ENCODE peak calls at places on chromosomes 5 and 9, in seven cellular contexts. W, C, E, Y, N, X and J are unnamed samples.

GRCh38 chr5:159051431-159052281 is 48.1 kb downstream of the EBF1 start:
- DNase-seq in Y (no peak), W (peak; percentile 62), C (peak; percentile 77), X (no peak), E (peak; percentile 39), N (peak; percentile 36), J (peak; percentile 36)

GRCh38 chr9:31908891-31909480 is 475.5 kb upstream of the ACO1 start:
- DNase-seq in E (no peak), W (no peak), X (no peak), N (no peak), Y (peak; percentile 31), C (no peak), J (no peak)

GRCh38 chr9:86408121-86408520 is 53.9 kb upstream of the TUT7 start:
- DNase-seq in W (no peak), X (no peak), Y (peak; percentile 67), C (no peak), E (no peak), N (peak; percentile 52), J (no peak)

GRCh38 chr5:93477791-93478190 is 103.2 kb downstream of the NR2F1-AS1 start:
- DNase-seq in Y (no peak), E (no peak), C (no peak), W (no peak), N (peak; percentile 15), X (no peak), J (no peak)

GRCh38 chr5:10364186-10364689 is 10.7 kb downstream of the MARCHF6 start:
- DNase-seq in E (no peak), X (no peak), W (no peak), Y (peak; percentile 41), C (no peak), N (no peak), J (no peak)

GRCh38 chr5:61675015-61675692 is 343.1 kb downstream of the ZSWIM6 start:
- DNase-seq in W (no peak), Y (peak; percentile 18), C (no peak), X (no peak), N (no peak), E (peak; percentile 45), J (no peak)

GRCh38 chr5:56588636-56589485 is 226.5 kb upstream of the MAP3K1 start:
- DNase-seq in E (no peak), W (peak; percentile 87), Y (no peak), X (no peak), C (peak; percentile 66), N (no peak), J (peak; percentile 68)

GRCh38 chr5:147479431-147479830 is 30.4 kb downstream of the DPYSL3 start:
- DNase-seq in W (no peak), E (no peak), C (no peak), X (no peak), N (no peak), Y (no peak), J (no peak)

GRCh38 chr9:113612828-113613227 is 149.3 kb downstream of the RGS3 start:
- DNase-seq in X (no peak), Y (no peak), C (no peak), E (no peak), N (no peak), W (no peak), J (no peak)

GRCh38 chr9:90546200-90546599 is 96.4 kb downstream of the DIRAS2 start:
- DNase-seq in N (peak; percentile 67), Y (peak; percentile 78), W (no peak), X (no peak), E (peak; percentile 21), C (no peak), J (no peak)

GRCh38 chr5:179486596-179487051 is 63.7 kb upstream of the RUFY1 start:
- DNase-seq in W (no peak), C (no peak), X (no peak), Y (no peak), E (peak; percentile 30), N (peak; percentile 60), J (no peak)

GRCh38 chr5:60507687-60508086 is 192.3 kb downstream of the DEPDC1B start:
- DNase-seq in C (no peak), N (peak; percentile 60), E (no peak), X (no peak), Y (no peak), W (no peak), J (no peak)

GRCh38 chr5:100186181-100186580 is 349.0 kb upstream of the FAM174A start:
- DNase-seq in C (no peak), X (no peak), E (no peak), W (no peak), N (no peak), Y (no peak), J (no peak)

GRCh38 chr5:122999947-123000563 is 36.5 kb downstream of the PPIC start:
- DNase-seq in N (peak; percentile 22), X (no peak), Y (no peak), E (peak; percentile 85), W (no peak), C (peak; percentile 6), J (peak; percentile 16)

GRCh38 chr9:129100383-129101169 is 10.0 kb downstream of the CRAT start:
- DNase-seq in X (no peak), E (no peak), Y (peak; percentile 26), C (no peak), W (no peak), N (no peak), J (no peak)

GRCh38 chr9:135604437-135605237 is 34.7 kb downstream of the GLT6D1 start:
- DNase-seq in Y (no peak), X (no peak), E (peak; percentile 3), C (no peak), W (no peak), N (no peak), J (peak; percentile 10)

GRCh38 chr9:4739587-4740372 is 1.2 kb downstream of the AK3 start:
- DNase-seq in N (peak; percentile 32), C (no peak), Y (peak; percentile 23), E (peak; percentile 55), W (no peak), X (no peak), J (peak; percentile 47)

GRCh38 chr5:125376059-125376641 is 629.7 kb upstream of the ZNF608 start:
- DNase-seq in N (peak; percentile 25), Y (no peak), E (no peak), X (no peak), W (no peak), C (no peak), J (no peak)

GRCh38 chr9:112408819-112409218 is 28.9 kb downstream of the HSDL2 start:
- DNase-seq in E (no peak), N (no peak), C (no peak), Y (no peak), W (no peak), X (no peak), J (no peak)

GRCh38 chr9:137970686-137971476 is 93.3 kb downstream of the CACNA1B start:
- DNase-seq in X (no peak), C (no peak), N (no peak), W (peak; percentile 23), Y (no peak), E (no peak), J (peak; percentile 14)

GRCh38 chr9:137972355-137972987 is 94.9 kb downstream of the CACNA1B start:
- DNase-seq in E (no peak), N (no peak), C (no peak), X (no peak), W (peak; percentile 17), Y (no peak), J (peak; percentile 45)

GRCh38 chr9:137970098-137970497 is 92.5 kb downstream of the CACNA1B start:
- DNase-seq in W (peak; percentile 1), C (no peak), N (no peak), E (no peak), Y (no peak), X (no peak), J (no peak)

GRCh38 chr9:137972988-137973470 is 95.4 kb downstream of the CACNA1B start:
- DNase-seq in Y (no peak), X (no peak), W (peak; percentile 9), N (no peak), E (no peak), C (no peak), J (peak; percentile 6)

DNA sequence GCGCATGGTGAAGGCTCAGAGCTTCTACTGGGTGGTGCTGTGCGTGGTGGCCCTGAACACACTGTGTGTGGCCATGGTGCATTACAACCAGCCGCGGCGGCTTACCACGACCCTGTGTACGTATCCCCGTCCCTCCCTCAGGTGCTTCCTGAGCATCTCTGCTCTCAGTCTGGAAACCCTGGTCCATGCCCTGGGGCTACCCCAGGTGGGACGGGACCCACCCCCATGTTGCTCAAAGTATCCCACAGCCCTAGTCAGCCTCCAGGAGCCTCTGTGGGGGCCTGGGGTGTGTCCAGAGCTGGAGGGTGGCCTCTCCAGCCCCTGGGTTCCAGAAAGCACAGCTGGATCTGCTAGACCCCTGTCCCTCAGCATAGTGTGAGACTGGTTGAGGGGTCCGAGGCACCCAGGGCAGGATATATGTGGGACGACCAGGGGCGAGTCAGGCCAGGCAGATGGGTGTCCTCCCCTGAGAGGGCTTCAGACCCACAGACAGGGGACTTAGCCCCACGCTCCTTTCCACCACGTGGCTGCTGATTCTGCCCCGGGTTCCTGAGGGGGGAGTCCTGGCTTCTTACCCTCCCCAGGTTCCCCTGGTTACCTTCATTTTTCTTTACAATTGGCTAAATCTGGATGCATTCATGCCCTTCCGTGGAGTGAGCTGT is 94.0 kb downstream of the CACNA1B start:
- DNase-seq in X (no peak), N (no peak), E (no peak), C (no peak), W (peak; percentile 28), Y (no peak), J (peak; percentile 40)
- H3K4me3 ChIP-seq in X (no peak overlapping the region), N (no peak overlapping the region), E (no peak overlapping the region), C (no peak overlapping the region), W (no peak overlapping the region), Y (no peak overlapping the region), J (no peak overlapping the region)

GRCh38 chr5:154197801-154198461 is 7.4 kb downstream of the GALNT10 start:
- DNase-seq in N (no peak), W (no peak), X (no peak), E (no peak), Y (peak; percentile 99), C (no peak), J (no peak)
- H3K4me1 ChIP-seq in N (peaks cover 17% of the 10 kb centered on the region), W (peaks cover 18% of the 10 kb centered on the region), X (peaks cover 28% of the 10 kb centered on the region), E (peaks cover 11% of the 10 kb centered on the region), Y (peaks cover 31% of the 10 kb centered on the region), C (peaks cover 13% of the 10 kb centered on the region), J (peaks cover 37% of the 10 kb centered on the region)

GRCh38 chr9:125789196-125789595 is 42.0 kb downstream of the PBX3 start:
- DNase-seq in X (no peak), E (no peak), Y (no peak), N (no peak), C (no peak), W (no peak), J (no peak)
- TF ChIP-seq CTCF in X (no peak), E (no peak), Y (no peak), N (no peak), C (no peak), W (no peak), J (no peak)

DNA sequence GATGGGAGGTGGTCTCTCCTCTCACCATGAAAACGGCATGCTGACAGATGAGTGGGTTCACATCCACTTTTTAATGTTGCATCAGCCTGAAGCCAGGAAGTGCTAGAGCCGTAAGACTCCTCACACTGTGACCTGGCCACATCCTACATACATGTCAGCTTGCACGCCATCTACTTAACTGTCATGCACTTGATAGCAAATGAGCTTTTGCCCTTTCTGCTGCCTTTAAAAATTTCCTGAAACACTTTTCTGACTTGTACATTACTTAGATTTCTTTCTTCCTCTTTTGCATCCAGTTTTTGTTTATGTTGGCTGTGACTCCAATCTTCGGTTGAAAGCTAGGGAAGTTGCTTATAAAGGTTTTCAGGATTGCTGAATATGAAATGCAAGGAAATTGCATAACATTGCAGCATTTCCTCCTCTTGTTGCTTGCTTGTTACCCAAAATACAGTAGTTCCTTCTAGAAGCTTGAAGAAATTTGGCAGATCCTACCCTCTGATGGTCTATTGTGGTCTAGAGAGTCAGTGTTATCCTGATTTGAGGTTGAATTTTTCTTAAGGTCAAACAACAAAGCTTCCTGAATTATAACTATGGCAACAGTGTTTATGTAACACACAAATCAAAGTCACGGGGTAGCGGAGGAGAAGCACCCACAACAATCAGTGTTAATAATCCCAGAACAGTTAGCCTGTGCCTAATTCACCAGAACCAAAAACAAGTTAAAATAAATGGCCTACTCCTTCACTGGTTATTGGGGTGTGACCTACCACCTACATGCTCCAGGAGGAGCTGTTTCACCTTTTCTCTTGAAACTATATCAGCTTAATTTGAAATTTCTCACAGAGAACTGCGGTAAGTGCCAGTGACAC is 232.5 kb downstream of the ARHGAP26 start:
- DNase-seq in W (no peak), N (peak; percentile 96), Y (peak; percentile 59), X (no peak), C (peak; percentile 51), E (peak; percentile 26), J (no peak)
- H3K4me3 ChIP-seq in W (no peak overlapping the region), N (no peak overlapping the region), Y (no peak overlapping the region), X (no peak overlapping the region), C (no peak overlapping the region), E (no peak overlapping the region), J (no peak overlapping the region)